ENCODE peak calls at places on chromosomes 2 and 18, in ten cellular contexts. U is MCF 10A; E is EL; V is T follicular helper cell; B is activated CD8-positive, alpha-beta memory T cell treated with anti-CD3 and anti-CD28 coated beads for 1 hour; J is glutamatergic neuron; M is Ammon's horn; D is fibroblast of the conjunctiva; F is fibroblast of mammary gland; X is T-helper 9 cell. G is an unnamed sample.

GRCh38 chr2:26298638-26299393 is 47.1 kb upstream of the SELENOI start:
- DNase-seq in F (peak), U (peak), M (peak), X (no peak), E (peak), B (peak), V (peak), D (no peak), J (no peak), G (no peak)

GRCh38 chr2:176172007-176172747 is 15.1 kb downstream of the HOXD3 start:
- DNase-seq in U (no peak), B (no peak), E (no peak), V (no peak), X (no peak), M (no peak), F (no peak), D (no peak), J (no peak), G (no peak)

GRCh38 chr2:224646242-224646846 is 61.2 kb upstream of the CUL3 start:
- DNase-seq in U (peak), D (peak), E (peak), X (no peak), J (no peak), B (no peak), F (peak), M (peak), V (no peak), G (no peak)

GRCh38 chr2:48169066-48169724 is 262.9 kb upstream of the FBXO11 start:
- DNase-seq in F (no peak), X (no peak), E (no peak), D (no peak), M (no peak), U (no peak), J (no peak), V (no peak), B (no peak), G (no peak)

GRCh38 chr2:176473851-176474250 is 204.6 kb downstream of the MTX2 start:
- DNase-seq in B (no peak), D (no peak), V (no peak), F (no peak), E (no peak), U (no peak), M (no peak), J (no peak), X (no peak), G (no peak)

GRCh38 chr18:42611134-42611533 is 504.4 kb downstream of the RIT2 start:
- DNase-seq in U (no peak), M (no peak), F (no peak), J (no peak), D (no peak), B (no peak), X (no peak), E (no peak), V (no peak), G (no peak)

GRCh38 chr18:59055345-59056032 is 84.2 kb upstream of the SEC11C start:
- DNase-seq in X (no peak), V (no peak), F (no peak), E (no peak), M (no peak), D (no peak), B (no peak), U (no peak), J (no peak), G (no peak)

GRCh38 chr2:207165121-207166038 is at the start of gene KLF7:
- DNase-seq in F (no peak), U (peak), X (peak), J (no peak), B (no peak), M (peak), E (peak), D (no peak), V (peak), G (no peak)

GRCh38 chr2:236965021-236965840 is 120.5 kb upstream of the COPS8 start:
- DNase-seq in J (no peak), F (no peak), X (no peak), U (no peak), E (no peak), D (no peak), B (no peak), M (no peak), V (no peak), G (no peak)

GRCh38 chr2:538646-539045 is 138.6 kb downstream of the TMEM18 start:
- DNase-seq in V (no peak), B (no peak), J (no peak), M (no peak), D (no peak), E (no peak), F (no peak), U (no peak), X (no peak), G (no peak)

GRCh38 chr2:28394331-28394877 is 1.7 kb downstream of the FOSL2 start:
- DNase-seq in U (no peak), X (no peak), D (no peak), F (peak), B (no peak), V (no peak), M (peak), E (peak), J (no peak), G (no peak)

GRCh38 chr2:189574793-189575475 is 5.7 kb downstream of the SLC40A1 start:
- DNase-seq in E (no peak), V (no peak), D (no peak), J (no peak), F (no peak), X (no peak), B (no peak), U (no peak), M (no peak), G (no peak)

GRCh38 chr2:156009293-156009692 is 323.2 kb downstream of the NR4A2 start:
- DNase-seq in F (no peak), E (no peak), U (no peak), X (no peak), J (no peak), M (no peak), D (no peak), B (no peak), V (no peak), G (no peak)